ENCODE peak calls at places on chromosome 16, in four cellular contexts. One of them, this sample, is unnamed.
A peak's percentile ranks its signal among the peaks of the same experiment; 100 is the strongest.

GRCh38 chr16:46688101-46688656 is 799 bp downstream of the VPS35 start:
- DNase-seq in ovary: no peak
- DNase-seq in left lung: peak; percentile 82
- DNase-seq in Peyer's patch: peak; percentile 62
- DNase-seq in this sample: peak; percentile 59

GRCh38 chr16:12395266-12395665 is 408.4 kb downstream of the CPPED1 start:
- DNase-seq in ovary: no peak
- DNase-seq in left lung: no peak
- DNase-seq in Peyer's patch: no peak
- DNase-seq in this sample: no peak

GRCh38 chr16:60329110-60329509 is 1595.0 kb upstream of the GOT2 start:
- DNase-seq in ovary: no peak
- DNase-seq in left lung: no peak
- DNase-seq in Peyer's patch: no peak
- DNase-seq in this sample: no peak

GRCh38 chr16:369275-369865 is 968 bp downstream of the MRPL28 start:
- DNase-seq in ovary: no peak
- DNase-seq in left lung: peak; percentile 81
- DNase-seq in Peyer's patch: no peak
- DNase-seq in this sample: no peak

GRCh38 chr16:83903739-83904138 is 4.8 kb downstream of the MLYCD start:
- DNase-seq in ovary: peak; percentile 78
- DNase-seq in left lung: no peak
- DNase-seq in Peyer's patch: no peak
- DNase-seq in this sample: peak; percentile 67

GRCh38 chr16:82195917-82196494 is 26.0 kb upstream of the MPHOSPH6 start:
- DNase-seq in ovary: no peak
- DNase-seq in left lung: no peak
- DNase-seq in Peyer's patch: no peak
- DNase-seq in this sample: no peak

GRCh38 chr16:55248494-55248893 is 75.5 kb upstream of the IRX6 start:
- DNase-seq in ovary: no peak
- DNase-seq in left lung: no peak
- DNase-seq in Peyer's patch: no peak
- DNase-seq in this sample: no peak

GRCh38 chr16:66923247-66923851 is 2.0 kb downstream of the RRAD start:
- DNase-seq in ovary: peak; percentile 84
- DNase-seq in left lung: peak; percentile 57
- DNase-seq in Peyer's patch: no peak
- DNase-seq in this sample: peak; percentile 27

GRCh38 chr16:48353565-48354163 is 31.5 kb downstream of the SIAH1 start:
- DNase-seq in ovary: peak; percentile 55
- DNase-seq in left lung: no peak
- DNase-seq in Peyer's patch: peak; percentile 62
- DNase-seq in this sample: peak; percentile 77

GRCh38 chr16:80174416-80174815 is 366.4 kb upstream of the DYNLRB2 start:
- DNase-seq in ovary: no peak
- DNase-seq in left lung: no peak
- DNase-seq in Peyer's patch: no peak
- DNase-seq in this sample: no peak

GRCh38 chr16:85616608-85617311 is 3.6 kb downstream of the GSE1 start:
- DNase-seq in ovary: peak; percentile 59
- DNase-seq in left lung: peak; percentile 92
- DNase-seq in Peyer's patch: peak; percentile 60
- DNase-seq in this sample: peak; percentile 70

GRCh38 chr16:81496742-81497141 is 52.1 kb downstream of the CMIP start:
- DNase-seq in ovary: no peak
- DNase-seq in left lung: peak; percentile 57
- DNase-seq in Peyer's patch: no peak
- DNase-seq in this sample: no peak

GRCh38 chr16:49464877-49465504 is 91.4 kb downstream of the C16orf78 start:
- DNase-seq in ovary: peak; percentile 47
- DNase-seq in left lung: peak; percentile 73
- DNase-seq in Peyer's patch: no peak
- DNase-seq in this sample: no peak

GRCh38 chr16:75420987-75421819 is 12.1 kb downstream of the CFDP1 start:
- DNase-seq in ovary: peak; percentile 78
- DNase-seq in left lung: peak; percentile 88
- DNase-seq in Peyer's patch: peak; percentile 43
- DNase-seq in this sample: peak; percentile 69

GRCh38 chr16:7013990-7014389 is 318.7 kb upstream of the RBFOX1 start:
- DNase-seq in ovary: no peak
- DNase-seq in left lung: no peak
- DNase-seq in Peyer's patch: no peak
- DNase-seq in this sample: no peak

GRCh38 chr16:85279402-85279801 is 167.1 kb upstream of the CIBAR2 start:
- DNase-seq in ovary: no peak
- DNase-seq in left lung: no peak
- DNase-seq in Peyer's patch: no peak
- DNase-seq in this sample: no peak

GRCh38 chr16:81137012-81137335 is 40.8 kb upstream of the GCSH start:
- DNase-seq in ovary: no peak
- DNase-seq in left lung: no peak
- DNase-seq in Peyer's patch: no peak
- DNase-seq in this sample: peak; percentile 3

GRCh38 chr16:81873843-81874752 is 95.0 kb downstream of the PLCG2 start:
- DNase-seq in ovary: no peak
- DNase-seq in left lung: no peak
- DNase-seq in Peyer's patch: peak; percentile 77
- DNase-seq in this sample: peak; percentile 63

GRCh38 chr16:73020409-73020884 is 27.5 kb downstream of the ZFHX3 start:
- DNase-seq in ovary: no peak
- DNase-seq in left lung: no peak
- DNase-seq in Peyer's patch: no peak
- DNase-seq in this sample: peak; percentile 97

GRCh38 chr16:75727221-75727620 is 931 bp upstream of the CPHXL start:
- DNase-seq in ovary: no peak
- DNase-seq in left lung: no peak
- DNase-seq in Peyer's patch: no peak
- DNase-seq in this sample: no peak

GRCh38 chr16:5874899-5875298 is 777.3 kb upstream of the EEF2KMT start:
- DNase-seq in ovary: no peak
- DNase-seq in left lung: no peak
- DNase-seq in Peyer's patch: no peak
- DNase-seq in this sample: no peak

GRCh38 chr16:14483819-14484385 is 146.2 kb downstream of the PARN start:
- DNase-seq in ovary: no peak
- DNase-seq in left lung: no peak
- DNase-seq in Peyer's patch: no peak
- DNase-seq in this sample: no peak

GRCh38 chr16:24580665-24581064 is 41.3 kb downstream of the RBBP6 start:
- DNase-seq in ovary: no peak
- DNase-seq in left lung: no peak
- DNase-seq in Peyer's patch: no peak
- DNase-seq in this sample: no peak

GRCh38 chr16:89304181-89304851 is 86.8 kb downstream of the ZNF778 start:
- DNase-seq in ovary: no peak
- DNase-seq in left lung: peak; percentile 31
- DNase-seq in Peyer's patch: no peak
- DNase-seq in this sample: no peak
- H3K36me3 ChIP-seq in ovary: no peaks in the 10 kb centered on the region
- H3K36me3 ChIP-seq in left lung: peaks cover 41% of the 10 kb centered on the region
- H3K36me3 ChIP-seq in Peyer's patch: peaks cover 33% of the 10 kb centered on the region
- H3K36me3 ChIP-seq in this sample: no peaks in the 10 kb centered on the region

GRCh38 chr16:3780570-3780969 is 63.2 kb upstream of the TRAP1 start:
- DNase-seq in ovary: no peak
- DNase-seq in left lung: no peak
- DNase-seq in Peyer's patch: no peak
- DNase-seq in this sample: no peak
- H3K36me3 ChIP-seq in ovary: no peaks in the 10 kb centered on the region
- H3K36me3 ChIP-seq in left lung: peaks cover 77% of the 10 kb centered on the region
- H3K36me3 ChIP-seq in Peyer's patch: peaks cover 88% of the 10 kb centered on the region
- H3K36me3 ChIP-seq in this sample: peaks cover 18% of the 10 kb centered on the region

DNA sequence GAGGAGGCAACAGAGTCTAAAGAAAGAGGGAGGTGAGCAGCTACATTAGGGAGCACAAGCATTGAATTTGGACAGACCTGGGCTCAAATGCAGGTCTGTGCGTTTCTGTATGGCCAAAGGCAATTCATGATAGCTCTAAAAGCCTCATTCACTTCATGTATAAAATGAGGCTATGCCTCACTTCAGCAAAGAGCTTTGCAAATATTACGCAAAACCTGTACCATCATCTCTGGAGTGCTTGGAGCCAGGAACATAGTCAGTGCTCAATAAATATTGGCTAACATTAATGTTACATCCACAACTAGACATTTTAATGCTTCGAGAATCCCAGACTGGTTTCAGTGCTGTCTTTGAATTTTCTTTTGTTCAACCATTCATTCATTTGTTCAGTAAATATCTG is 254.7 kb upstream of the CDH11 start:
- DNase-seq in ovary: no peak
- DNase-seq in left lung: no peak
- DNase-seq in Peyer's patch: no peak
- DNase-seq in this sample: no peak
- H3K36me3 ChIP-seq in ovary: no peaks in the 10 kb centered on the region
- H3K36me3 ChIP-seq in left lung: no peaks in the 10 kb centered on the region
- H3K36me3 ChIP-seq in Peyer's patch: no peaks in the 10 kb centered on the region
- H3K36me3 ChIP-seq in this sample: no peaks in the 10 kb centered on the region

DNA sequence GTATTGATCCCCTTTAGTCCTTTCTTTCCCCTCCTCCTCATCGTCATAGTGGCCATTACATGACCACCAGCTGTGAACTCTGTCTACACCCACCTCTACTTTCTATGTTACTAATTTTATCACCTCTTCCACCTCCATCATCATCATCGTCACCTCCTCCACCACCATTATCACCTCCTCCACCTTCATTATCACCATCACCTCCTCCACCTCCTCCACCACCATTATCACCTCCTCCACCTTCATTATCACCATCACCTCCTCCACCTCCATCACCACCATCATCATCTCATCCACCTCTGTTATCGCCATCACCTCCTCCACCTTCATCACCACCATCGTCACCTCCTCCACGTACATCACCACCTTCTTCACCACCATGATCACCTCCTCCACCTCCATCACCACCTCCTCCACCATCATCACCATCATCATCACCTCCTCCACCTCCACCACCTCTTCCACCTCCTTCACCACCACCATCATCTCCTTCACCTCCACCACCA is 25.8 kb downstream of the ADGRG5 start:
- DNase-seq in ovary: no peak
- DNase-seq in left lung: no peak
- DNase-seq in Peyer's patch: peak; percentile 10
- DNase-seq in this sample: no peak
- H3K36me3 ChIP-seq in ovary: no peaks in the 10 kb centered on the region
- H3K36me3 ChIP-seq in left lung: no peaks in the 10 kb centered on the region
- H3K36me3 ChIP-seq in Peyer's patch: no peaks in the 10 kb centered on the region
- H3K36me3 ChIP-seq in this sample: no peaks in the 10 kb centered on the region

GRCh38 chr16:23544436-23544835 is 12.7 kb downstream of the EARS2 start:
- DNase-seq in ovary: no peak
- DNase-seq in left lung: no peak
- DNase-seq in Peyer's patch: no peak
- DNase-seq in this sample: no peak
- H3K36me3 ChIP-seq in ovary: no peaks in the 10 kb centered on the region
- H3K36me3 ChIP-seq in left lung: peaks cover 93% of the 10 kb centered on the region
- H3K36me3 ChIP-seq in Peyer's patch: peaks cover 73% of the 10 kb centered on the region
- H3K36me3 ChIP-seq in this sample: peaks cover 27% of the 10 kb centered on the region

GRCh38 chr16:19707699-19708497 is 10.1 kb downstream of the KNOP1 start:
- DNase-seq in ovary: no peak
- DNase-seq in left lung: no peak
- DNase-seq in Peyer's patch: no peak
- DNase-seq in this sample: no peak
- H3K36me3 ChIP-seq in ovary: no peaks in the 10 kb centered on the region
- H3K36me3 ChIP-seq in left lung: peaks cover 69% of the 10 kb centered on the region
- H3K36me3 ChIP-seq in Peyer's patch: peaks cover 73% of the 10 kb centered on the region
- H3K36me3 ChIP-seq in this sample: peaks cover 3% of the 10 kb centered on the region

DNA sequence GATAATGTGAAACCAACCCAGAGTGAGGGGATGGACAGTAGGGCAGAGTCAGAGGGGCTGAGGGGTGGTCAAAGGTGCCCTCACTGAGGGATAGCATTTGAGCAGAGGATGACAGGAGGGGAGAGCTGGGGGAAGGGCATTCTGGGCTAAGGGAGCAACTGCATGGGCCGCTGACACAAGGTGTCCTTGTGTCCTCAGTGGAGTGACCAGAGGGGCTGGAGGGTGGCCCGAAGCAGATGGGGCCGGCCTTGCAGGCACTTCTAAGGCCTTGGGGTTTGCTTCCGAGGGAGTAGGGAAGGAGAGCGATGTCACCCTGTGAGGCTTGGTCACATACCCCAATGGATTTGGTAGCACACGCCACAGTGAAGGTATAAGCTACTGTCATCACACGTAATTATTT is 10.0 kb downstream of the NUBP1 start:
- DNase-seq in ovary: peak; percentile 18
- DNase-seq in left lung: no peak
- DNase-seq in Peyer's patch: no peak
- DNase-seq in this sample: no peak
- H3K36me3 ChIP-seq in ovary: no peaks in the 10 kb centered on the region
- H3K36me3 ChIP-seq in left lung: peaks cover 83% of the 10 kb centered on the region
- H3K36me3 ChIP-seq in Peyer's patch: peaks cover 77% of the 10 kb centered on the region
- H3K36me3 ChIP-seq in this sample: peaks cover 8% of the 10 kb centered on the region

This sample was measured in body of pancreas.